ENCODE peak calls at places on chromosomes 4 and X, in four cellular contexts. M, A, X and P are unnamed samples.

GRCh38 chrX:34612036-34612435 is 45.0 kb downstream of the TMEM47 start:
- DNase-seq in M (no peak), A (no peak), X (no peak), P (no peak)

GRCh38 chrX:9561199-9561598 is 96.3 kb downstream of the TBL1X start:
- DNase-seq in M (no peak), A (no peak), X (no peak), P (no peak)

GRCh38 chrX:48737940-48738339 is 23.6 kb upstream of the GLOD5 start:
- DNase-seq in M (no peak), A (no peak), X (no peak), P (no peak)

GRCh38 chr4:3865986-3866812 is 100.0 kb downstream of the ADRA2C start:
- DNase-seq in M (no peak), A (no peak), X (no peak), P (no peak)

GRCh38 chr4:148574066-148574465 is 131.9 kb upstream of the NR3C2 start:
- DNase-seq in M (no peak), A (no peak), X (no peak), P (no peak)

GRCh38 chr4:15691346-15692140 is 9.9 kb downstream of the FAM200B start:
- DNase-seq in M (no peak), A (no peak), X (no peak), P (peak; percentile 18)

GRCh38 chrX:151688695-151689094 is 6.6 kb upstream of the PRRG3 start:
- DNase-seq in M (no peak), A (no peak), X (no peak), P (no peak)

GRCh38 chr4:128513664-128514484 is 226.3 kb upstream of the PGRMC2 start:
- DNase-seq in M (no peak), A (no peak), X (no peak), P (no peak)

GRCh38 chr4:148311493-148311892 is 130.7 kb downstream of the NR3C2 start:
- DNase-seq in M (no peak), A (no peak), X (no peak), P (no peak)

GRCh38 chrX:23699636-23700194 is 32.4 kb downstream of the PRDX4 start:
- DNase-seq in M (peak; percentile 73), A (no peak), X (no peak), P (no peak)

GRCh38 chr4:48795108-48795507 is 15.0 kb upstream of the FRYL start:
- DNase-seq in M (no peak), A (no peak), X (no peak), P (no peak)

GRCh38 chr4:8730681-8731080 is 138.1 kb downstream of the CPZ start:
- DNase-seq in M (no peak), A (no peak), X (no peak), P (no peak)

GRCh38 chr4:112296949-112297483 is at the start of gene ALPK1:
- DNase-seq in M (no peak), A (no peak), X (no peak), P (peak; percentile 82)

GRCh38 chrX:153880440-153880815 is 5.5 kb downstream of the L1CAM start:
- DNase-seq in M (no peak), A (no peak), X (no peak), P (no peak)

GRCh38 chrX:56978172-56978571 is 17.2 kb downstream of the SPIN3 start:
- DNase-seq in M (peak; percentile 64), A (peak; percentile 16), X (peak; percentile 16), P (peak; percentile 53)

GRCh38 chrX:110402091-110402854 is 43.6 kb downstream of the RTL9 start:
- DNase-seq in M (peak; percentile 33), A (no peak), X (no peak), P (no peak)

GRCh38 chr4:74659576-74660411 is 134.5 kb downstream of the BTC start:
- DNase-seq in M (no peak), A (no peak), X (peak; percentile 17), P (peak; percentile 58)

GRCh38 chr4:116959045-116959444 is 126.3 kb downstream of the TRAM1L1 start:
- DNase-seq in M (no peak), A (no peak), X (no peak), P (no peak)

GRCh38 chr4:1714303-1715001 is 2.3 kb upstream of the SLBP start:
- DNase-seq in M (peak; percentile 80), A (no peak), X (no peak), P (peak; percentile 9)
- TF ChIP-seq POLR2AphosphoS5 in M (no peak), A (peak; percentile 42), X (no peak), P (no peak)

GRCh38 chrX:108036298-108036973 is 8.4 kb upstream of the VSIG1 start:
- DNase-seq in M (no peak), A (no peak), X (no peak), P (no peak)
- TF ChIP-seq POLR2AphosphoS5 in M (no peak), A (no peak), X (no peak), P (no peak)

GRCh38 chr4:163494360-163495241 is at the start of gene TMA16:
- DNase-seq in M (peak; percentile 97), A (peak; percentile 73), X (peak; percentile 88), P (peak; percentile 95)
- TF ChIP-seq POLR2AphosphoS5 in M (peak; percentile 68), A (peak; percentile 96), X (peak; percentile 19), P (peak; percentile 93)

GRCh38 chrX:118495061-118495921 is at the start of gene DOCK11:
- DNase-seq in M (peak; percentile 71), A (peak; percentile 60), X (peak; percentile 75), P (peak; percentile 92)
- TF ChIP-seq POLR2AphosphoS5 in M (peak; percentile 66), A (no peak), X (peak; percentile 81), P (peak; percentile 30)

GRCh38 chr4:55123791-55124190 is 1.6 kb downstream of the KDR start:
- DNase-seq in M (no peak), A (no peak), X (no peak), P (no peak)

GRCh38 chr4:55124337-55125076 is 888 bp downstream of the KDR start:
- DNase-seq in M (peak; percentile 57), A (no peak), X (no peak), P (no peak)

GRCh38 chr4:55125087-55125721 is at the start of gene KDR:
- DNase-seq in M (peak; percentile 90), A (no peak), X (no peak), P (no peak)

GRCh38 chr4:55121246-55121645 is 4.1 kb downstream of the KDR start:
- DNase-seq in M (no peak), A (no peak), X (no peak), P (peak; percentile 51)

DNA sequence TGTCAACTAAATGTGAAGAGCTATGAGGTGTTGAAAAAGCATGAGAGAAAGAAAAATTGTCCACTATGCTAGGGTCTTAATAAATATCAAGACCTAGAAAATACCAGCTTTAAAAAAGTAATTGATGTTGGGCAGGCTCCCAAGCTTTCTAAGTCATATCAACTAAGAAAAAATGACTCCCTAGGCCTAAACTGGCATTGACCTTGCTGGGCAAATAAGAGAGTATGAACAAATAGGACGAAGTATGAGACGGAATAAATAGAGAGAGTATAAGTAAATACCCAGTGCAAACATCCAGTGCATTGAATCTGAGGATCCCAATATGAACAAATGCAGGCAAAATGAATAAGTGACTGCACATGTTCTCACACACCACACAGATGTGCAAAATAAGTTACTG is 3.2 kb downstream of the KDR start:
- DNase-seq in M (no peak), A (no peak), X (no peak), P (no peak)
- TF ChIP-seq POLR2AphosphoS5 in M (no peak), A (no peak), X (no peak), P (no peak)

GRCh38 chr4:137707221-137707620 is 174.9 kb upstream of the PCDH18 start:
- DNase-seq in M (no peak), A (no peak), X (no peak), P (no peak)
- TF ChIP-seq POLR2AphosphoS5 in M (no peak), A (no peak), X (no peak), P (no peak)

GRCh38 chr4:84495448-84496221 is 3.5 kb downstream of the NKX6-1 start:
- DNase-seq in M (peak; percentile 57), A (no peak), X (no peak), P (no peak)
- TF ChIP-seq POLR2AphosphoS5 in M (no peak), A (no peak), X (no peak), P (no peak)

GRCh38 chr4:123396294-123397275 is at the start of gene SPRY1:
- DNase-seq in M (peak; percentile 97), A (peak; percentile 17), X (peak; percentile 93), P (peak; percentile 97)

GRCh38 chr4:123398151-123398802 is 1.7 kb downstream of the SPRY1 start:
- DNase-seq in M (peak; percentile 80), A (peak; percentile 47), X (peak; percentile 83), P (peak; percentile 69)

GRCh38 chr4:123398803-123399637 is 2.4 kb downstream of the SPRY1 start:
- DNase-seq in M (peak; percentile 63), A (peak; percentile 11), X (peak; percentile 69), P (no peak)

GRCh38 chr4:123399638-123400358 is 3.2 kb downstream of the SPRY1 start:
- DNase-seq in M (no peak), A (no peak), X (no peak), P (no peak)

GRCh38 chr4:123397276-123398150 is 918 bp downstream of the SPRY1 start:
- DNase-seq in M (peak; percentile 83), A (no peak), X (peak; percentile 64), P (no peak)
- TF ChIP-seq POLR2AphosphoS5 in M (peak; percentile 8), A (no peak), X (peak; percentile 21), P (peak; percentile 41)

GRCh38 chr4:85780664-85781063 is 305.7 kb downstream of the ARHGAP24 start:
- DNase-seq in M (no peak), A (no peak), X (no peak), P (no peak)

GRCh38 chr4:85784947-85785346 is 310.0 kb downstream of the ARHGAP24 start:
- DNase-seq in M (no peak), A (no peak), X (no peak), P (no peak)

GRCh38 chr4:85784348-85784747 is 309.4 kb downstream of the ARHGAP24 start:
- DNase-seq in M (no peak), A (no peak), X (no peak), P (no peak)

GRCh38 chr4:85783900-85784299 is 308.9 kb downstream of the ARHGAP24 start:
- DNase-seq in M (no peak), A (no peak), X (no peak), P (no peak)

DNA sequence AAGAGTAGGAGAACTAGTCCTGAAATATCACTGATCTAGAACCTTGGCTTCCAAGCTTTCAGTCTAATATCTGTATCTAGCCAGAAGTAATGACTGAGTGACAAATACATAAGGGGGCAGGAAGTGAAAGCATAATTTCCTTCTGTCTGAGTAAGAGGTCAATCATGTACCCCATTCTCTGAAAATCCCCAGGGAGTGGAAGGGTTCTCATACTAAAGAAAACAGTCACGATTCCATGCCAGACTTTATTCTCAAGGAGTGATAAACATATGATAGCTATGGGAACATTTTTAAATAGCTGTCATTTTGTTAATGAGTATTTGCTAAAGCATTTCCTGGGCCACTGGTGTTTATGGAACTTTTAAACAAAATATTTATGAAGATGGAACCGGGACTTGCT is 308.5 kb downstream of the ARHGAP24 start:
- DNase-seq in M (no peak), A (no peak), X (no peak), P (no peak)
- TF ChIP-seq POLR2AphosphoS5 in M (no peak), A (no peak), X (no peak), P (no peak)